ENCODE peak calls at places on chromosomes 12 and 14, in nine cellular contexts. U, O, X, H, E, Y, K, P and I are unnamed samples.

GRCh38 chr14:65392296-65392695 is 20.2 kb upstream of the FUT8 start:
- DNase-seq in H (no peak), X (no peak), K (no peak), U (no peak), O (no peak), Y (no peak), P (no peak), E (no peak), I (no peak)

GRCh38 chr14:89303452-89304435 is 113.3 kb downstream of the FOXN3 start:
- DNase-seq in O (no peak), H (peak), P (peak), E (peak), U (peak), X (peak), Y (no peak), K (peak), I (no peak)

GRCh38 chr12:102917026-102917787 is at the start of gene PAH:
- DNase-seq in Y (no peak), H (no peak), U (peak), X (no peak), O (no peak), P (no peak), E (no peak), K (no peak), I (no peak)

GRCh38 chr14:22265319-22266140 is 323.5 kb downstream of the DAD1 start:
- DNase-seq in K (peak), H (peak), X (no peak), P (no peak), O (no peak), E (no peak), U (no peak), Y (no peak), I (no peak)

GRCh38 chr12:92025462-92026207 is 120.0 kb downstream of the BTG1 start:
- DNase-seq in H (no peak), O (no peak), K (no peak), P (no peak), X (no peak), Y (no peak), E (no peak), U (no peak), I (no peak)

GRCh38 chr12:94186461-94187237 is 38.3 kb downstream of the PLXNC1 start:
- DNase-seq in K (peak), Y (peak), P (peak), O (peak), E (no peak), U (no peak), H (peak), X (peak), I (peak)

GRCh38 chr12:6083606-6084005 is 40.9 kb downstream of the VWF start:
- DNase-seq in Y (no peak), E (no peak), P (no peak), O (no peak), U (no peak), K (no peak), H (no peak), X (no peak), I (no peak)

GRCh38 chr12:2876431-2877046 is 435 bp downstream of the FOXM1 start:
- DNase-seq in X (no peak), K (no peak), Y (no peak), O (no peak), E (peak), U (peak), H (peak), P (peak), I (peak)

GRCh38 chr14:23537351-23538048 is 14.1 kb downstream of the ZFHX2 start:
- DNase-seq in O (no peak), K (peak), E (no peak), Y (no peak), X (peak), H (no peak), P (no peak), U (no peak), I (no peak)

GRCh38 chr14:20427231-20428009 is 8.5 kb downstream of the KLHL33 start:
- DNase-seq in X (peak), H (peak), Y (no peak), K (peak), P (peak), O (no peak), U (peak), E (peak), I (no peak)

GRCh38 chr14:50741571-50741970 is 73.5 kb upstream of the SAV1 start:
- DNase-seq in H (peak), X (peak), E (no peak), K (peak), Y (no peak), U (peak), P (no peak), O (no peak), I (no peak)

GRCh38 chr14:103593577-103593976 is 30.8 kb downstream of the COA8 start:
- DNase-seq in K (no peak), U (peak), E (peak), Y (no peak), H (no peak), O (no peak), P (no peak), X (no peak), I (peak)

GRCh38 chr14:37588667-37588955 is 6.4 kb downstream of the FOXA1 start:
- DNase-seq in Y (no peak), H (no peak), K (no peak), E (peak), X (no peak), P (no peak), U (no peak), O (no peak), I (no peak)

GRCh38 chr12:9943244-9943643 is 11.1 kb upstream of the CLEC2A start:
- DNase-seq in U (no peak), Y (no peak), E (no peak), P (no peak), H (no peak), K (no peak), O (no peak), X (no peak), I (no peak)

GRCh38 chr12:48828293-48828692 is 10.0 kb downstream of the CACNB3 start:
- DNase-seq in Y (no peak), X (no peak), P (no peak), E (no peak), H (no peak), K (no peak), U (no peak), O (no peak), I (no peak)

GRCh38 chr14:99831915-99832314 is 38.7 kb downstream of the EML1 start:
- DNase-seq in Y (no peak), H (no peak), E (no peak), K (no peak), X (no peak), P (no peak), U (no peak), O (no peak), I (no peak)

GRCh38 chr12:14952295-14952995 is 9.0 kb downstream of the ARHGDIB start:
- DNase-seq in U (peak), H (peak), O (no peak), E (peak), X (peak), P (peak), Y (peak), K (peak), I (no peak)

GRCh38 chr12:4762773-4763172 is 42.6 kb downstream of the GALNT8 start:
- DNase-seq in U (no peak), O (no peak), E (no peak), H (no peak), K (no peak), X (no peak), Y (no peak), P (no peak), I (no peak)

GRCh38 chr12:122023339-122024131 is 1.9 kb downstream of the BCL7A start:
- DNase-seq in Y (no peak), U (no peak), H (peak), P (peak), E (peak), K (peak), X (peak), O (peak), I (peak)

GRCh38 chr12:64660237-64661018 is 50.1 kb downstream of the RASSF3 start:
- DNase-seq in X (no peak), Y (no peak), U (peak), K (no peak), O (no peak), P (no peak), E (no peak), H (no peak), I (no peak)

DNA sequence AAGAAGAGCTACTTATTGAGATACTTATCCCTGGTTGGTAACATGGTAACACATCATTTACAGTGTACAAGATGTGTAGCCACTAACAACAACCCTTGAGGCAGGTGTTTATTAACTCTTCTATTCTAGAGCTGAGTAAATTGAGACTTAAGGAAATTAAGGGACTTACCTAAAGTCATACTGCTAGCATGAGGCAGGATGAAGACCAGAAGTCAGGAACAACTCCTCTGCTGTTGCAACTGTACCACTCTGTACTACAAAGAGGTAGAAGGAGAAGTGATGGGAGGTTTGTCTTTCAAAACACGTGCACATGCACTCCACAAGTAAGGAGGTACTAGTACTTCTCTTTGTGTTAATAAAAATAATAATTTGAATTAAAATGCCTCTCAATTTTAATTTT is 79.9 kb downstream of the LLPH start:
- DNase-seq in H (no peak), X (no peak), Y (no peak), P (no peak), O (no peak), U (peak), K (no peak), E (no peak), I (no peak)
- TF ChIP-seq CTCF in H (no peak), X (no peak), Y (no peak), P (no peak), O (no peak), U (no peak), K (no peak), E (no peak), I (no peak)

GRCh38 chr12:32072102-32072501 is 34.5 kb upstream of the BICD1 start:
- DNase-seq in U (no peak), X (no peak), P (no peak), H (no peak), O (no peak), E (no peak), K (no peak), Y (no peak), I (no peak)

GRCh38 chr12:32063796-32064195 is 42.9 kb upstream of the BICD1 start:
- DNase-seq in X (no peak), K (no peak), U (no peak), E (no peak), P (no peak), H (no peak), Y (no peak), O (no peak), I (no peak)

GRCh38 chr12:32070370-32070769 is 36.3 kb upstream of the BICD1 start:
- DNase-seq in E (no peak), X (no peak), K (no peak), P (no peak), Y (no peak), U (no peak), O (no peak), H (no peak), I (no peak)

GRCh38 chr12:32069731-32070130 is 36.9 kb upstream of the BICD1 start:
- DNase-seq in H (no peak), X (no peak), E (no peak), U (no peak), O (no peak), Y (no peak), P (no peak), K (no peak), I (no peak)

GRCh38 chr12:32069071-32069470 is 37.6 kb upstream of the BICD1 start:
- DNase-seq in Y (no peak), P (no peak), X (no peak), E (no peak), U (no peak), K (no peak), O (no peak), H (peak), I (no peak)
- TF ChIP-seq CTCF in Y (no peak), P (no peak), X (no peak), E (no peak), U (no peak), K (no peak), O (no peak), H (no peak), I (no peak)

DNA sequence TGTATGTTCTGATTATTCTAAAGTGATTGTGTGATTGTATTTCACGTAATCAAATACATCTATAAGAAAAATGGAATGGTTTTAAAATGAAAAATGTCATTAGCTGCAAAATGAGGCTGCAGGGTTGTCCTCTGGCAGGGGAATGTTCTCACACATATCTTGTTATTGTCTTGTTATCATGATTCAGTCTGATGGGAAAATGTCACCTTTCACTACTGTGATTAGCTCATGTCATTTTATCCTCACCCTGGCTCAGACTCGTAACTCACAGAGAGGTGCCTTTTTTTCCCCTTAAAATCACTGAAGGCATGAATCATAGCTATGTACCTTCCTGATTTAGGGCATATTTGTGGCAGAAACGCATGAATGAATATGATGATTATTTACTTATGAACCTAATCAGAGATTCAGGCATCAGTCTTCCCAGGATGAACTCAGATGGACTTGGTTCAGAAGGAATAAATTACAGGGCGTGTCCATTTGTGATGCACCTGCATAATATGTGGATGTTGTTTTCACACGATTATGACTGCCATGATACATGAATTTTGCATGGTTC is 1339.1 kb downstream of the AACS start:
- DNase-seq in K (no peak), O (no peak), U (no peak), P (no peak), E (no peak), Y (peak), X (no peak), H (no peak), I (no peak)
- TF ChIP-seq CTCF in K (no peak), O (no peak), U (no peak), P (no peak), E (no peak), Y (no peak), X (no peak), H (no peak), I (no peak)

GRCh38 chr14:46653031-46653775 is 1.6 kb upstream of the RPL10L start:
- DNase-seq in O (no peak), K (no peak), X (no peak), U (no peak), E (no peak), Y (no peak), H (no peak), P (no peak), I (no peak)

GRCh38 chr14:46646796-46647195 is 4.8 kb downstream of the RPL10L start:
- DNase-seq in Y (no peak), H (no peak), P (no peak), X (no peak), E (no peak), K (no peak), U (no peak), O (no peak), I (no peak)

GRCh38 chr14:46651526-46652144 is at the start of gene RPL10L:
- DNase-seq in U (no peak), O (no peak), X (no peak), Y (no peak), P (no peak), K (no peak), H (no peak), E (no peak), I (no peak)
- TF ChIP-seq CTCF in U (peak), O (peak), X (no peak), Y (no peak), P (no peak), K (no peak), H (no peak), E (no peak), I (peak)

DNA sequence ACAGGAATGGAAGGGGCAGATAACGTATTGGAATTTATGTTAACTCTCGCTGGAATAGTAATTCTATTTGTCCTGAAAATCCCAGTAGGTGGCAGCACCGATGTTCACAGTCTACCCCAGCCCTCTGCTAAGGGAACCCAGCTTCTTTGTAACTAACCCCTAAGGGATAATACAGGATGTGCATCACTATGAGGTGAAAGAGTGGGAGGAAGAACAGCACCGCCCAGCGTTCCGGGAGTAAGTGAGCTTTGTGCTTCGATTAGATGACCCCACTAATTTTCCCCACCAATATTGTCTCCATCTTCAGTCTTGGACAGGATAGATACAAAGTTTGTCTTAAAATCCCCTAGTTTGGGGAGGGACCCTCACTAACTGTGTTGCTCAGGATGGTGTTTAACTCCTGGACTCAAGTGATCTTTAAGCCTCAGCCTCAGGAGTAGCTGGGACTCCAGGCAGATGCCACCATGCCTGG is 2.7 kb downstream of the SLC2A3 start:
- DNase-seq in H (peak), K (peak), O (peak), P (peak), X (peak), Y (peak), E (peak), U (peak), I (peak)
- TF ChIP-seq CTCF in H (peak), K (peak), O (peak), P (peak), X (peak), Y (peak), E (peak), U (peak), I (peak)

GRCh38 chr12:19351346-19351745 is 87.9 kb upstream of the AEBP2 start:
- DNase-seq in E (no peak), H (no peak), U (peak), O (no peak), P (no peak), K (no peak), Y (no peak), X (no peak), I (no peak)
- TF ChIP-seq CTCF in E (no peak), H (no peak), U (no peak), O (no peak), P (no peak), K (no peak), Y (no peak), X (no peak), I (no peak)

GRCh38 chr14:70188608-70189540 is at the start of gene SLC8A3:
- DNase-seq in H (peak), O (peak), K (peak), U (peak), P (peak), E (peak), X (peak), Y (peak), I (peak)
- TF ChIP-seq CTCF in H (no peak), O (no peak), K (no peak), U (no peak), P (no peak), E (peak), X (no peak), Y (no peak), I (no peak)